ENCODE peak calls at places on chromosomes 11 and 22, in eight cellular contexts. One of them, this sample, is unnamed.

GRCh38 chr11:60869451-60869825 is 2.1 kb downstream of the ZP1 start:
- DNase-seq in left ventricle myocardium inferior: no peak
- DNase-seq in AML-193: no peak
- DNase-seq in lower leg skin: no peak
- DNase-seq in GOT3: no peak
- DNase-seq in stimulated activated CD4-positive, alpha-beta T cell treated with anti-CD3 and anti-CD28 coated beads, Interleukin-2, amount 100 ng/mL, for 24 hours: no peak
- DNase-seq in activated CD8-positive, alpha-beta memory T cell treated with anti-CD3 and anti-CD28 coated beads, Interleukin-2, amount 50 U/mL, for 48 hours: peak; percentile 44
- DNase-seq in ovary: no peak
- DNase-seq in this sample: no peak

GRCh38 chr11:61037694-61038093 is 64.6 kb upstream of the CD5 start:
- DNase-seq in lower leg skin: no peak
- DNase-seq in stimulated activated CD4-positive, alpha-beta T cell treated with anti-CD3 and anti-CD28 coated beads, Interleukin-2, amount 100 ng/mL, for 24 hours: no peak
- DNase-seq in AML-193: no peak
- DNase-seq in activated CD8-positive, alpha-beta memory T cell treated with anti-CD3 and anti-CD28 coated beads, Interleukin-2, amount 50 U/mL, for 48 hours: no peak
- DNase-seq in left ventricle myocardium inferior: peak; percentile 37
- DNase-seq in GOT3: no peak
- DNase-seq in ovary: peak; percentile 46
- DNase-seq in this sample: no peak

GRCh38 chr11:115590254-115590653 is 86.0 kb upstream of the CADM1 start:
- DNase-seq in lower leg skin: no peak
- DNase-seq in AML-193: no peak
- DNase-seq in activated CD8-positive, alpha-beta memory T cell treated with anti-CD3 and anti-CD28 coated beads, Interleukin-2, amount 50 U/mL, for 48 hours: no peak
- DNase-seq in stimulated activated CD4-positive, alpha-beta T cell treated with anti-CD3 and anti-CD28 coated beads, Interleukin-2, amount 100 ng/mL, for 24 hours: no peak
- DNase-seq in ovary: no peak
- DNase-seq in GOT3: no peak
- DNase-seq in left ventricle myocardium inferior: peak; percentile 19
- DNase-seq in this sample: no peak

GRCh38 chr11:119421351-119421750 is 1.6 kb downstream of the THY1 start:
- DNase-seq in left ventricle myocardium inferior: no peak
- DNase-seq in GOT3: no peak
- DNase-seq in lower leg skin: no peak
- DNase-seq in ovary: no peak
- DNase-seq in AML-193: no peak
- DNase-seq in stimulated activated CD4-positive, alpha-beta T cell treated with anti-CD3 and anti-CD28 coated beads, Interleukin-2, amount 100 ng/mL, for 24 hours: no peak
- DNase-seq in activated CD8-positive, alpha-beta memory T cell treated with anti-CD3 and anti-CD28 coated beads, Interleukin-2, amount 50 U/mL, for 48 hours: no peak
- DNase-seq in this sample: peak; percentile 62

GRCh38 chr11:21446939-21447590 is 745.8 kb upstream of the ANO5 start:
- DNase-seq in GOT3: no peak
- DNase-seq in ovary: no peak
- DNase-seq in activated CD8-positive, alpha-beta memory T cell treated with anti-CD3 and anti-CD28 coated beads, Interleukin-2, amount 50 U/mL, for 48 hours: no peak
- DNase-seq in left ventricle myocardium inferior: no peak
- DNase-seq in lower leg skin: no peak
- DNase-seq in stimulated activated CD4-positive, alpha-beta T cell treated with anti-CD3 and anti-CD28 coated beads, Interleukin-2, amount 100 ng/mL, for 24 hours: no peak
- DNase-seq in AML-193: no peak
- DNase-seq in this sample: no peak

GRCh38 chr11:121421149-121421906 is 30.8 kb upstream of the SORL1 start:
- DNase-seq in stimulated activated CD4-positive, alpha-beta T cell treated with anti-CD3 and anti-CD28 coated beads, Interleukin-2, amount 100 ng/mL, for 24 hours: no peak
- DNase-seq in ovary: no peak
- DNase-seq in activated CD8-positive, alpha-beta memory T cell treated with anti-CD3 and anti-CD28 coated beads, Interleukin-2, amount 50 U/mL, for 48 hours: no peak
- DNase-seq in left ventricle myocardium inferior: no peak
- DNase-seq in AML-193: peak; percentile 8
- DNase-seq in GOT3: no peak
- DNase-seq in lower leg skin: no peak
- DNase-seq in this sample: no peak

GRCh38 chr22:50734343-50734771 is 3.6 kb upstream of the ACR start:
- DNase-seq in GOT3: no peak
- DNase-seq in lower leg skin: no peak
- DNase-seq in activated CD8-positive, alpha-beta memory T cell treated with anti-CD3 and anti-CD28 coated beads, Interleukin-2, amount 50 U/mL, for 48 hours: peak; percentile 37
- DNase-seq in ovary: no peak
- DNase-seq in AML-193: no peak
- DNase-seq in stimulated activated CD4-positive, alpha-beta T cell treated with anti-CD3 and anti-CD28 coated beads, Interleukin-2, amount 100 ng/mL, for 24 hours: peak; percentile 10
- DNase-seq in left ventricle myocardium inferior: no peak
- DNase-seq in this sample: no peak

GRCh38 chr11:108218455-108218854 is 4.0 kb downstream of the NPAT start:
- DNase-seq in AML-193: no peak
- DNase-seq in left ventricle myocardium inferior: no peak
- DNase-seq in ovary: no peak
- DNase-seq in lower leg skin: no peak
- DNase-seq in activated CD8-positive, alpha-beta memory T cell treated with anti-CD3 and anti-CD28 coated beads, Interleukin-2, amount 50 U/mL, for 48 hours: no peak
- DNase-seq in stimulated activated CD4-positive, alpha-beta T cell treated with anti-CD3 and anti-CD28 coated beads, Interleukin-2, amount 100 ng/mL, for 24 hours: no peak
- DNase-seq in GOT3: no peak
- DNase-seq in this sample: peak; percentile 25

GRCh38 chr11:61897387-61898246 is 6.3 kb upstream of the FADS3 start:
- DNase-seq in activated CD8-positive, alpha-beta memory T cell treated with anti-CD3 and anti-CD28 coated beads, Interleukin-2, amount 50 U/mL, for 48 hours: peak; percentile 92
- DNase-seq in GOT3: no peak
- DNase-seq in ovary: peak; percentile 84
- DNase-seq in stimulated activated CD4-positive, alpha-beta T cell treated with anti-CD3 and anti-CD28 coated beads, Interleukin-2, amount 100 ng/mL, for 24 hours: peak; percentile 85
- DNase-seq in lower leg skin: peak; percentile 37
- DNase-seq in left ventricle myocardium inferior: peak; percentile 69
- DNase-seq in AML-193: peak; percentile 46
- DNase-seq in this sample: peak; percentile 53

GRCh38 chr11:9575531-9576240 is 2.2 kb downstream of the WEE1 start:
- DNase-seq in ovary: no peak
- DNase-seq in left ventricle myocardium inferior: no peak
- DNase-seq in GOT3: no peak
- DNase-seq in lower leg skin: no peak
- DNase-seq in AML-193: peak; percentile 33
- DNase-seq in activated CD8-positive, alpha-beta memory T cell treated with anti-CD3 and anti-CD28 coated beads, Interleukin-2, amount 50 U/mL, for 48 hours: no peak
- DNase-seq in stimulated activated CD4-positive, alpha-beta T cell treated with anti-CD3 and anti-CD28 coated beads, Interleukin-2, amount 100 ng/mL, for 24 hours: no peak
- DNase-seq in this sample: no peak

GRCh38 chr11:59171508-59172322 is at the start of gene DTX4:
- DNase-seq in AML-193: peak; percentile 86
- DNase-seq in stimulated activated CD4-positive, alpha-beta T cell treated with anti-CD3 and anti-CD28 coated beads, Interleukin-2, amount 100 ng/mL, for 24 hours: peak; percentile 93
- DNase-seq in lower leg skin: peak; percentile 91
- DNase-seq in activated CD8-positive, alpha-beta memory T cell treated with anti-CD3 and anti-CD28 coated beads, Interleukin-2, amount 50 U/mL, for 48 hours: peak; percentile 92
- DNase-seq in left ventricle myocardium inferior: peak; percentile 91
- DNase-seq in ovary: peak; percentile 96
- DNase-seq in GOT3: peak; percentile 60
- DNase-seq in this sample: peak; percentile 86

GRCh38 chr22:25942126-25942988 is 200.4 kb downstream of the MYO18B start:
- DNase-seq in left ventricle myocardium inferior: no peak
- DNase-seq in GOT3: no peak
- DNase-seq in lower leg skin: no peak
- DNase-seq in AML-193: no peak
- DNase-seq in ovary: no peak
- DNase-seq in activated CD8-positive, alpha-beta memory T cell treated with anti-CD3 and anti-CD28 coated beads, Interleukin-2, amount 50 U/mL, for 48 hours: no peak
- DNase-seq in stimulated activated CD4-positive, alpha-beta T cell treated with anti-CD3 and anti-CD28 coated beads, Interleukin-2, amount 100 ng/mL, for 24 hours: no peak
- DNase-seq in this sample: no peak

GRCh38 chr22:44357296-44357961 is 44.7 kb upstream of the SHISAL1 start:
- DNase-seq in left ventricle myocardium inferior: peak; percentile 2
- DNase-seq in stimulated activated CD4-positive, alpha-beta T cell treated with anti-CD3 and anti-CD28 coated beads, Interleukin-2, amount 100 ng/mL, for 24 hours: no peak
- DNase-seq in lower leg skin: no peak
- DNase-seq in AML-193: no peak
- DNase-seq in GOT3: no peak
- DNase-seq in activated CD8-positive, alpha-beta memory T cell treated with anti-CD3 and anti-CD28 coated beads, Interleukin-2, amount 50 U/mL, for 48 hours: no peak
- DNase-seq in ovary: no peak
- DNase-seq in this sample: no peak

GRCh38 chr22:33427461-33427860 is 369.3 kb upstream of the SYN3 start:
- DNase-seq in GOT3: no peak
- DNase-seq in ovary: no peak
- DNase-seq in left ventricle myocardium inferior: no peak
- DNase-seq in lower leg skin: no peak
- DNase-seq in activated CD8-positive, alpha-beta memory T cell treated with anti-CD3 and anti-CD28 coated beads, Interleukin-2, amount 50 U/mL, for 48 hours: no peak
- DNase-seq in AML-193: no peak
- DNase-seq in stimulated activated CD4-positive, alpha-beta T cell treated with anti-CD3 and anti-CD28 coated beads, Interleukin-2, amount 100 ng/mL, for 24 hours: no peak
- DNase-seq in this sample: no peak

GRCh38 chr11:78244080-78244479 is 55.4 kb downstream of the USP35 start:
- DNase-seq in ovary: no peak
- DNase-seq in AML-193: no peak
- DNase-seq in GOT3: no peak
- DNase-seq in activated CD8-positive, alpha-beta memory T cell treated with anti-CD3 and anti-CD28 coated beads, Interleukin-2, amount 50 U/mL, for 48 hours: no peak
- DNase-seq in left ventricle myocardium inferior: no peak
- DNase-seq in stimulated activated CD4-positive, alpha-beta T cell treated with anti-CD3 and anti-CD28 coated beads, Interleukin-2, amount 100 ng/mL, for 24 hours: no peak
- DNase-seq in lower leg skin: no peak
- DNase-seq in this sample: no peak

GRCh38 chr11:78045851-78046485 is 17.7 kb upstream of the THRSP start:
- DNase-seq in left ventricle myocardium inferior: peak; percentile 83
- DNase-seq in AML-193: peak; percentile 56
- DNase-seq in ovary: peak; percentile 88
- DNase-seq in stimulated activated CD4-positive, alpha-beta T cell treated with anti-CD3 and anti-CD28 coated beads, Interleukin-2, amount 100 ng/mL, for 24 hours: peak; percentile 81
- DNase-seq in lower leg skin: peak; percentile 67
- DNase-seq in activated CD8-positive, alpha-beta memory T cell treated with anti-CD3 and anti-CD28 coated beads, Interleukin-2, amount 50 U/mL, for 48 hours: peak; percentile 97
- DNase-seq in GOT3: peak; percentile 22
- DNase-seq in this sample: peak; percentile 59

GRCh38 chr11:126198648-126199047 is 12.8 kb downstream of the RPUSD4 start:
- DNase-seq in stimulated activated CD4-positive, alpha-beta T cell treated with anti-CD3 and anti-CD28 coated beads, Interleukin-2, amount 100 ng/mL, for 24 hours: no peak
- DNase-seq in ovary: no peak
- DNase-seq in lower leg skin: no peak
- DNase-seq in GOT3: no peak
- DNase-seq in left ventricle myocardium inferior: no peak
- DNase-seq in activated CD8-positive, alpha-beta memory T cell treated with anti-CD3 and anti-CD28 coated beads, Interleukin-2, amount 50 U/mL, for 48 hours: no peak
- DNase-seq in AML-193: no peak
- DNase-seq in this sample: no peak

GRCh38 chr22:42945027-42945426 is 69.9 kb downstream of the PACSIN2 start:
- DNase-seq in ovary: no peak
- DNase-seq in stimulated activated CD4-positive, alpha-beta T cell treated with anti-CD3 and anti-CD28 coated beads, Interleukin-2, amount 100 ng/mL, for 24 hours: no peak
- DNase-seq in AML-193: no peak
- DNase-seq in lower leg skin: no peak
- DNase-seq in left ventricle myocardium inferior: no peak
- DNase-seq in activated CD8-positive, alpha-beta memory T cell treated with anti-CD3 and anti-CD28 coated beads, Interleukin-2, amount 50 U/mL, for 48 hours: no peak
- DNase-seq in GOT3: no peak
- DNase-seq in this sample: no peak

GRCh38 chr11:107819361-107820014 is 39.1 kb downstream of the SLC35F2 start:
- DNase-seq in lower leg skin: no peak
- DNase-seq in activated CD8-positive, alpha-beta memory T cell treated with anti-CD3 and anti-CD28 coated beads, Interleukin-2, amount 50 U/mL, for 48 hours: no peak
- DNase-seq in stimulated activated CD4-positive, alpha-beta T cell treated with anti-CD3 and anti-CD28 coated beads, Interleukin-2, amount 100 ng/mL, for 24 hours: no peak
- DNase-seq in left ventricle myocardium inferior: no peak
- DNase-seq in GOT3: no peak
- DNase-seq in ovary: no peak
- DNase-seq in AML-193: no peak
- DNase-seq in this sample: peak; percentile 46

GRCh38 chr11:128831781-128832497 is 35.2 kb downstream of the KCNJ1 start:
- DNase-seq in stimulated activated CD4-positive, alpha-beta T cell treated with anti-CD3 and anti-CD28 coated beads, Interleukin-2, amount 100 ng/mL, for 24 hours: no peak
- DNase-seq in lower leg skin: no peak
- DNase-seq in AML-193: no peak
- DNase-seq in left ventricle myocardium inferior: no peak
- DNase-seq in GOT3: no peak
- DNase-seq in activated CD8-positive, alpha-beta memory T cell treated with anti-CD3 and anti-CD28 coated beads, Interleukin-2, amount 50 U/mL, for 48 hours: no peak
- DNase-seq in ovary: no peak
- DNase-seq in this sample: no peak

GRCh38 chr11:44853674-44854073 is 97.0 kb downstream of the TP53I11 start:
- DNase-seq in stimulated activated CD4-positive, alpha-beta T cell treated with anti-CD3 and anti-CD28 coated beads, Interleukin-2, amount 100 ng/mL, for 24 hours: no peak
- DNase-seq in left ventricle myocardium inferior: no peak
- DNase-seq in activated CD8-positive, alpha-beta memory T cell treated with anti-CD3 and anti-CD28 coated beads, Interleukin-2, amount 50 U/mL, for 48 hours: no peak
- DNase-seq in lower leg skin: no peak
- DNase-seq in AML-193: no peak
- DNase-seq in GOT3: no peak
- DNase-seq in ovary: no peak
- DNase-seq in this sample: no peak

GRCh38 chr11:61978703-61979661 is 11.5 kb upstream of the FTH1 start:
- DNase-seq in lower leg skin: no peak
- DNase-seq in GOT3: no peak
- DNase-seq in left ventricle myocardium inferior: no peak
- DNase-seq in stimulated activated CD4-positive, alpha-beta T cell treated with anti-CD3 and anti-CD28 coated beads, Interleukin-2, amount 100 ng/mL, for 24 hours: no peak
- DNase-seq in AML-193: no peak
- DNase-seq in activated CD8-positive, alpha-beta memory T cell treated with anti-CD3 and anti-CD28 coated beads, Interleukin-2, amount 50 U/mL, for 48 hours: no peak
- DNase-seq in ovary: no peak
- DNase-seq in this sample: no peak

GRCh38 chr11:88631497-88631896 is 294.0 kb upstream of the CTSC start:
- DNase-seq in AML-193: no peak
- DNase-seq in left ventricle myocardium inferior: no peak
- DNase-seq in lower leg skin: no peak
- DNase-seq in GOT3: no peak
- DNase-seq in stimulated activated CD4-positive, alpha-beta T cell treated with anti-CD3 and anti-CD28 coated beads, Interleukin-2, amount 100 ng/mL, for 24 hours: no peak
- DNase-seq in activated CD8-positive, alpha-beta memory T cell treated with anti-CD3 and anti-CD28 coated beads, Interleukin-2, amount 50 U/mL, for 48 hours: no peak
- DNase-seq in ovary: no peak
- DNase-seq in this sample: peak; percentile 51

GRCh38 chr11:113448311-113448666 is 26.9 kb downstream of the DRD2 start:
- DNase-seq in GOT3: no peak
- DNase-seq in left ventricle myocardium inferior: no peak
- DNase-seq in stimulated activated CD4-positive, alpha-beta T cell treated with anti-CD3 and anti-CD28 coated beads, Interleukin-2, amount 100 ng/mL, for 24 hours: no peak
- DNase-seq in activated CD8-positive, alpha-beta memory T cell treated with anti-CD3 and anti-CD28 coated beads, Interleukin-2, amount 50 U/mL, for 48 hours: no peak
- DNase-seq in AML-193: no peak
- DNase-seq in lower leg skin: no peak
- DNase-seq in ovary: no peak
- DNase-seq in this sample: no peak

GRCh38 chr11:75394086-75394840 is 5.1 kb upstream of the RPS3 start:
- DNase-seq in stimulated activated CD4-positive, alpha-beta T cell treated with anti-CD3 and anti-CD28 coated beads, Interleukin-2, amount 100 ng/mL, for 24 hours: no peak
- DNase-seq in lower leg skin: no peak
- DNase-seq in GOT3: no peak
- DNase-seq in AML-193: no peak
- DNase-seq in left ventricle myocardium inferior: no peak
- DNase-seq in activated CD8-positive, alpha-beta memory T cell treated with anti-CD3 and anti-CD28 coated beads, Interleukin-2, amount 50 U/mL, for 48 hours: no peak
- DNase-seq in ovary: no peak
- DNase-seq in this sample: no peak

GRCh38 chr11:62694455-62695167 is 5.3 kb upstream of the LRRN4CL start:
- DNase-seq in left ventricle myocardium inferior: peak; percentile 70
- DNase-seq in AML-193: peak; percentile 65
- DNase-seq in stimulated activated CD4-positive, alpha-beta T cell treated with anti-CD3 and anti-CD28 coated beads, Interleukin-2, amount 100 ng/mL, for 24 hours: peak; percentile 84
- DNase-seq in activated CD8-positive, alpha-beta memory T cell treated with anti-CD3 and anti-CD28 coated beads, Interleukin-2, amount 50 U/mL, for 48 hours: peak; percentile 83
- DNase-seq in lower leg skin: peak; percentile 77
- DNase-seq in GOT3: no peak
- DNase-seq in ovary: peak; percentile 83
- DNase-seq in this sample: peak; percentile 82

GRCh38 chr11:31643831-31644230 is 134.3 kb downstream of the ELP4 start:
- DNase-seq in stimulated activated CD4-positive, alpha-beta T cell treated with anti-CD3 and anti-CD28 coated beads, Interleukin-2, amount 100 ng/mL, for 24 hours: no peak
- DNase-seq in lower leg skin: no peak
- DNase-seq in AML-193: no peak
- DNase-seq in GOT3: no peak
- DNase-seq in left ventricle myocardium inferior: no peak
- DNase-seq in activated CD8-positive, alpha-beta memory T cell treated with anti-CD3 and anti-CD28 coated beads, Interleukin-2, amount 50 U/mL, for 48 hours: no peak
- DNase-seq in ovary: no peak
- DNase-seq in this sample: peak; percentile 67

GRCh38 chr22:20549232-20549841 is 41.9 kb downstream of the MED15 start:
- DNase-seq in ovary: peak; percentile 55
- DNase-seq in left ventricle myocardium inferior: no peak
- DNase-seq in stimulated activated CD4-positive, alpha-beta T cell treated with anti-CD3 and anti-CD28 coated beads, Interleukin-2, amount 100 ng/mL, for 24 hours: peak; percentile 58
- DNase-seq in AML-193: no peak
- DNase-seq in lower leg skin: no peak
- DNase-seq in GOT3: no peak
- DNase-seq in activated CD8-positive, alpha-beta memory T cell treated with anti-CD3 and anti-CD28 coated beads, Interleukin-2, amount 50 U/mL, for 48 hours: no peak
- DNase-seq in this sample: no peak

GRCh38 chr22:36546932-36547331 is 18.0 kb upstream of the EIF3D start:
- DNase-seq in lower leg skin: no peak
- DNase-seq in AML-193: no peak
- DNase-seq in stimulated activated CD4-positive, alpha-beta T cell treated with anti-CD3 and anti-CD28 coated beads, Interleukin-2, amount 100 ng/mL, for 24 hours: no peak
- DNase-seq in GOT3: no peak
- DNase-seq in activated CD8-positive, alpha-beta memory T cell treated with anti-CD3 and anti-CD28 coated beads, Interleukin-2, amount 50 U/mL, for 48 hours: no peak
- DNase-seq in left ventricle myocardium inferior: no peak
- DNase-seq in ovary: no peak
- DNase-seq in this sample: peak; percentile 92

GRCh38 chr11:72821221-72821919 is 7.2 kb downstream of the ATG16L2 start:
- DNase-seq in left ventricle myocardium inferior: no peak
- DNase-seq in activated CD8-positive, alpha-beta memory T cell treated with anti-CD3 and anti-CD28 coated beads, Interleukin-2, amount 50 U/mL, for 48 hours: no peak
- DNase-seq in stimulated activated CD4-positive, alpha-beta T cell treated with anti-CD3 and anti-CD28 coated beads, Interleukin-2, amount 100 ng/mL, for 24 hours: no peak
- DNase-seq in GOT3: no peak
- DNase-seq in AML-193: no peak
- DNase-seq in lower leg skin: no peak
- DNase-seq in ovary: peak; percentile 55
- DNase-seq in this sample: no peak